ENCODE peak calls at places on chromosomes 3 and 15, in nine cellular contexts. One of them, this sample, is unnamed.
A peak's percentile ranks its signal among the peaks of the same experiment; 100 is the strongest.

GRCh38 chr3:57298041-57298440 is 5.6 kb upstream of the ASB14 start:
- DNase-seq in tibial artery: no peak
- DNase-seq in mesendoderm: peak; percentile 23
- DNase-seq in CD4-positive, alpha-beta memory T cell: no peak
- DNase-seq in stomach: peak; percentile 35
- DNase-seq in Karpas-422: no peak
- DNase-seq in CD8-positive, alpha-beta T cell: no peak
- DNase-seq in SJSA1: no peak
- DNase-seq in ovary: no peak
- DNase-seq in this sample: no peak

GRCh38 chr3:63067999-63068645 is 192.9 kb upstream of the CADPS start:
- DNase-seq in stomach: no peak
- DNase-seq in CD8-positive, alpha-beta T cell: no peak
- DNase-seq in tibial artery: no peak
- DNase-seq in Karpas-422: peak; percentile 79
- DNase-seq in mesendoderm: peak; percentile 75
- DNase-seq in ovary: no peak
- DNase-seq in CD4-positive, alpha-beta memory T cell: no peak
- DNase-seq in SJSA1: peak; percentile 40
- DNase-seq in this sample: no peak

GRCh38 chr3:146165370-146165769 is 4.4 kb upstream of the PLOD2 start:
- DNase-seq in Karpas-422: no peak
- DNase-seq in tibial artery: no peak
- DNase-seq in CD8-positive, alpha-beta T cell: no peak
- DNase-seq in mesendoderm: no peak
- DNase-seq in SJSA1: peak; percentile 64
- DNase-seq in ovary: no peak
- DNase-seq in stomach: no peak
- DNase-seq in CD4-positive, alpha-beta memory T cell: no peak
- DNase-seq in this sample: no peak

GRCh38 chr15:46304320-46304719 is 669.5 kb downstream of the SQOR start:
- DNase-seq in CD4-positive, alpha-beta memory T cell: no peak
- DNase-seq in stomach: no peak
- DNase-seq in CD8-positive, alpha-beta T cell: no peak
- DNase-seq in Karpas-422: peak; percentile 70
- DNase-seq in ovary: no peak
- DNase-seq in tibial artery: no peak
- DNase-seq in SJSA1: no peak
- DNase-seq in mesendoderm: peak; percentile 66
- DNase-seq in this sample: no peak

GRCh38 chr15:52113246-52113645 is 671 bp upstream of the BCL2L10 start:
- DNase-seq in Karpas-422: no peak
- DNase-seq in CD4-positive, alpha-beta memory T cell: no peak
- DNase-seq in SJSA1: no peak
- DNase-seq in ovary: no peak
- DNase-seq in stomach: no peak
- DNase-seq in mesendoderm: no peak
- DNase-seq in CD8-positive, alpha-beta T cell: no peak
- DNase-seq in tibial artery: no peak
- DNase-seq in this sample: no peak

GRCh38 chr3:18423401-18424212 is 1.5 kb downstream of the SATB1 start:
- DNase-seq in Karpas-422: peak; percentile 54
- DNase-seq in CD4-positive, alpha-beta memory T cell: no peak
- DNase-seq in SJSA1: no peak
- DNase-seq in stomach: peak; percentile 48
- DNase-seq in tibial artery: peak; percentile 67
- DNase-seq in ovary: peak; percentile 54
- DNase-seq in mesendoderm: peak; percentile 80
- DNase-seq in CD8-positive, alpha-beta T cell: peak; percentile 64
- DNase-seq in this sample: no peak

GRCh38 chr3:100766069-100766468 is 56.8 kb downstream of the TFG start:
- DNase-seq in mesendoderm: no peak
- DNase-seq in CD4-positive, alpha-beta memory T cell: no peak
- DNase-seq in ovary: no peak
- DNase-seq in tibial artery: no peak
- DNase-seq in Karpas-422: no peak
- DNase-seq in CD8-positive, alpha-beta T cell: no peak
- DNase-seq in stomach: no peak
- DNase-seq in SJSA1: no peak
- DNase-seq in this sample: no peak

GRCh38 chr3:39184081-39184967 is 8.1 kb downstream of the XIRP1 start:
- DNase-seq in SJSA1: no peak
- DNase-seq in stomach: no peak
- DNase-seq in CD4-positive, alpha-beta memory T cell: no peak
- DNase-seq in CD8-positive, alpha-beta T cell: no peak
- DNase-seq in tibial artery: no peak
- DNase-seq in Karpas-422: no peak
- DNase-seq in mesendoderm: no peak
- DNase-seq in ovary: no peak
- DNase-seq in this sample: no peak

GRCh38 chr3:29335438-29335837 is 54.6 kb downstream of the RBMS3 start:
- DNase-seq in CD4-positive, alpha-beta memory T cell: no peak
- DNase-seq in mesendoderm: peak; percentile 97
- DNase-seq in Karpas-422: no peak
- DNase-seq in stomach: peak; percentile 72
- DNase-seq in ovary: peak; percentile 56
- DNase-seq in SJSA1: peak; percentile 89
- DNase-seq in CD8-positive, alpha-beta T cell: no peak
- DNase-seq in tibial artery: peak; percentile 82
- DNase-seq in this sample: peak; percentile 85

GRCh38 chr3:119380697-119381096 is 82.7 kb downstream of the TMEM39A start:
- DNase-seq in SJSA1: no peak
- DNase-seq in ovary: no peak
- DNase-seq in mesendoderm: no peak
- DNase-seq in stomach: no peak
- DNase-seq in CD8-positive, alpha-beta T cell: no peak
- DNase-seq in Karpas-422: no peak
- DNase-seq in tibial artery: no peak
- DNase-seq in CD4-positive, alpha-beta memory T cell: no peak
- DNase-seq in this sample: no peak

GRCh38 chr15:85543741-85544155 is 163.3 kb downstream of the AKAP13 start:
- DNase-seq in SJSA1: no peak
- DNase-seq in mesendoderm: peak; percentile 39
- DNase-seq in Karpas-422: no peak
- DNase-seq in CD4-positive, alpha-beta memory T cell: peak; percentile 24
- DNase-seq in CD8-positive, alpha-beta T cell: peak; percentile 63
- DNase-seq in tibial artery: peak; percentile 78
- DNase-seq in ovary: peak; percentile 77
- DNase-seq in stomach: peak; percentile 86
- DNase-seq in this sample: peak; percentile 88

GRCh38 chr3:175266993-175267960 is 408.1 kb downstream of the NAALADL2 start:
- DNase-seq in stomach: no peak
- DNase-seq in ovary: no peak
- DNase-seq in tibial artery: no peak
- DNase-seq in CD8-positive, alpha-beta T cell: no peak
- DNase-seq in SJSA1: no peak
- DNase-seq in mesendoderm: no peak
- DNase-seq in Karpas-422: no peak
- DNase-seq in CD4-positive, alpha-beta memory T cell: no peak
- DNase-seq in this sample: no peak

GRCh38 chr3:192812736-192813383 is 85.5 kb upstream of the FGF12 start:
- DNase-seq in mesendoderm: peak; percentile 75
- DNase-seq in CD4-positive, alpha-beta memory T cell: no peak
- DNase-seq in Karpas-422: peak; percentile 71
- DNase-seq in ovary: no peak
- DNase-seq in CD8-positive, alpha-beta T cell: no peak
- DNase-seq in stomach: no peak
- DNase-seq in SJSA1: no peak
- DNase-seq in tibial artery: no peak
- DNase-seq in this sample: no peak

GRCh38 chr3:141237701-141238521 is 6.3 kb downstream of the PXYLP1 start:
- DNase-seq in mesendoderm: peak; percentile 28
- DNase-seq in CD8-positive, alpha-beta T cell: peak; percentile 55
- DNase-seq in Karpas-422: no peak
- DNase-seq in CD4-positive, alpha-beta memory T cell: no peak
- DNase-seq in SJSA1: no peak
- DNase-seq in stomach: peak; percentile 87
- DNase-seq in ovary: no peak
- DNase-seq in tibial artery: no peak
- DNase-seq in this sample: peak; percentile 79

GRCh38 chr3:33490641-33491241 is 50.5 kb upstream of the UBP1 start:
- DNase-seq in tibial artery: no peak
- DNase-seq in CD8-positive, alpha-beta T cell: no peak
- DNase-seq in Karpas-422: peak; percentile 96
- DNase-seq in ovary: no peak
- DNase-seq in CD4-positive, alpha-beta memory T cell: no peak
- DNase-seq in mesendoderm: no peak
- DNase-seq in SJSA1: no peak
- DNase-seq in stomach: peak; percentile 52
- DNase-seq in this sample: no peak

GRCh38 chr15:66675456-66675855 is 26.6 kb upstream of the SMAD6 start:
- DNase-seq in ovary: no peak
- DNase-seq in CD8-positive, alpha-beta T cell: no peak
- DNase-seq in mesendoderm: no peak
- DNase-seq in CD4-positive, alpha-beta memory T cell: no peak
- DNase-seq in stomach: no peak
- DNase-seq in SJSA1: no peak
- DNase-seq in Karpas-422: no peak
- DNase-seq in tibial artery: no peak
- DNase-seq in this sample: no peak
- H3K4me3 ChIP-seq in ovary: no peak overlapping the region
- H3K4me3 ChIP-seq in CD8-positive, alpha-beta T cell: no peak overlapping the region
- H3K4me3 ChIP-seq in mesendoderm: no peak overlapping the region
- H3K4me3 ChIP-seq in CD4-positive, alpha-beta memory T cell: no peak overlapping the region
- H3K4me3 ChIP-seq in stomach: no peak overlapping the region
- H3K4me3 ChIP-seq in SJSA1: no peak overlapping the region
- H3K4me3 ChIP-seq in Karpas-422: no peak overlapping the region
- H3K4me3 ChIP-seq in tibial artery: no peak overlapping the region
- H3K4me3 ChIP-seq in this sample: no peak overlapping the region

GRCh38 chr3:112121577-112122547 is 11.2 kb downstream of the GCSAM start:
- DNase-seq in tibial artery: no peak
- DNase-seq in CD8-positive, alpha-beta T cell: no peak
- DNase-seq in SJSA1: no peak
- DNase-seq in stomach: no peak
- DNase-seq in Karpas-422: peak; percentile 60
- DNase-seq in mesendoderm: no peak
- DNase-seq in CD4-positive, alpha-beta memory T cell: no peak
- DNase-seq in ovary: no peak
- DNase-seq in this sample: no peak

GRCh38 chr3:112122870-112123269 is 10.2 kb downstream of the GCSAM start:
- DNase-seq in SJSA1: no peak
- DNase-seq in ovary: no peak
- DNase-seq in CD4-positive, alpha-beta memory T cell: no peak
- DNase-seq in CD8-positive, alpha-beta T cell: no peak
- DNase-seq in tibial artery: no peak
- DNase-seq in Karpas-422: no peak
- DNase-seq in stomach: no peak
- DNase-seq in mesendoderm: no peak
- DNase-seq in this sample: no peak

GRCh38 chr3:112117826-112118571 is 15.0 kb downstream of the GCSAM start:
- DNase-seq in mesendoderm: peak; percentile 45
- DNase-seq in SJSA1: no peak
- DNase-seq in Karpas-422: peak; percentile 86
- DNase-seq in CD8-positive, alpha-beta T cell: no peak
- DNase-seq in stomach: no peak
- DNase-seq in tibial artery: no peak
- DNase-seq in ovary: no peak
- DNase-seq in CD4-positive, alpha-beta memory T cell: no peak
- DNase-seq in this sample: no peak

GRCh38 chr3:112119686-112120484 is 13.2 kb downstream of the GCSAM start:
- DNase-seq in SJSA1: no peak
- DNase-seq in CD4-positive, alpha-beta memory T cell: no peak
- DNase-seq in stomach: no peak
- DNase-seq in tibial artery: no peak
- DNase-seq in mesendoderm: no peak
- DNase-seq in ovary: no peak
- DNase-seq in Karpas-422: peak; percentile 51
- DNase-seq in CD8-positive, alpha-beta T cell: no peak
- DNase-seq in this sample: no peak

DNA sequence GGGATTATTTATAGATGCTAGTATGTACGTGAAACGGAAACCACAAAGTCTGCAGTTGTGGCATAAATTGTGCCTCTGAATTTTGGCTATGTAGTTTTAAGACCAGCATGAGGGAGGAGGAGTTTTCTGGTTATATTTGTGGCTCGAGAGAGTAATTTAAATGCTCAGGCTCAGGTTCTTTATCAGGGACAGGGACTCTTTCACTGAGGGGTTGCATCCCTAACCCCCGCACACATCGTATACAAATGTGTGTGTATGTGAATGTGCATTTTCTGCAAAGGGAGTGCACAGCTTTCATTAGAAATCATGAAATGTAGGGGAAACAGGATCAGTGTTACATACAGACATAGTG is 12.6 kb downstream of the GCSAM start:
- DNase-seq in SJSA1: no peak
- DNase-seq in ovary: no peak
- DNase-seq in CD8-positive, alpha-beta T cell: no peak
- DNase-seq in Karpas-422: peak; percentile 72
- DNase-seq in CD4-positive, alpha-beta memory T cell: no peak
- DNase-seq in stomach: no peak
- DNase-seq in tibial artery: no peak
- DNase-seq in mesendoderm: no peak
- DNase-seq in this sample: no peak
- H3K4me1 ChIP-seq in SJSA1: no peaks in the 10 kb centered on the region
- H3K4me1 ChIP-seq in ovary: no peaks in the 10 kb centered on the region
- H3K4me1 ChIP-seq in CD8-positive, alpha-beta T cell: peaks cover 28% of the 10 kb centered on the region
- H3K4me1 ChIP-seq in Karpas-422: peaks cover 99% of the 10 kb centered on the region
- H3K4me1 ChIP-seq in CD4-positive, alpha-beta memory T cell: peaks cover 36% of the 10 kb centered on the region
- H3K4me1 ChIP-seq in stomach: peaks cover 8% of the 10 kb centered on the region
- H3K4me1 ChIP-seq in tibial artery: no peaks in the 10 kb centered on the region
- H3K4me1 ChIP-seq in mesendoderm: peaks cover 5% of the 10 kb centered on the region
- H3K4me1 ChIP-seq in this sample: no peaks in the 10 kb centered on the region

GRCh38 chr3:15056676-15057404 is 8.3 kb downstream of the MRPS25 start:
- DNase-seq in tibial artery: no peak
- DNase-seq in SJSA1: no peak
- DNase-seq in Karpas-422: no peak
- DNase-seq in mesendoderm: no peak
- DNase-seq in CD4-positive, alpha-beta memory T cell: no peak
- DNase-seq in stomach: no peak
- DNase-seq in CD8-positive, alpha-beta T cell: no peak
- DNase-seq in ovary: no peak
- DNase-seq in this sample: no peak
- H3K36me3 ChIP-seq in tibial artery: peaks cover 52% of the 10 kb centered on the region
- H3K36me3 ChIP-seq in SJSA1: peaks cover 34% of the 10 kb centered on the region
- H3K36me3 ChIP-seq in Karpas-422: peaks cover 50% of the 10 kb centered on the region
- H3K36me3 ChIP-seq in mesendoderm: peaks cover 8% of the 10 kb centered on the region
- H3K36me3 ChIP-seq in CD4-positive, alpha-beta memory T cell: peaks cover 12% of the 10 kb centered on the region
- H3K36me3 ChIP-seq in stomach: peaks cover 61% of the 10 kb centered on the region
- H3K36me3 ChIP-seq in CD8-positive, alpha-beta T cell: peaks cover 21% of the 10 kb centered on the region
- H3K36me3 ChIP-seq in ovary: no peaks in the 10 kb centered on the region
- H3K36me3 ChIP-seq in this sample: peaks cover 55% of the 10 kb centered on the region

DNA sequence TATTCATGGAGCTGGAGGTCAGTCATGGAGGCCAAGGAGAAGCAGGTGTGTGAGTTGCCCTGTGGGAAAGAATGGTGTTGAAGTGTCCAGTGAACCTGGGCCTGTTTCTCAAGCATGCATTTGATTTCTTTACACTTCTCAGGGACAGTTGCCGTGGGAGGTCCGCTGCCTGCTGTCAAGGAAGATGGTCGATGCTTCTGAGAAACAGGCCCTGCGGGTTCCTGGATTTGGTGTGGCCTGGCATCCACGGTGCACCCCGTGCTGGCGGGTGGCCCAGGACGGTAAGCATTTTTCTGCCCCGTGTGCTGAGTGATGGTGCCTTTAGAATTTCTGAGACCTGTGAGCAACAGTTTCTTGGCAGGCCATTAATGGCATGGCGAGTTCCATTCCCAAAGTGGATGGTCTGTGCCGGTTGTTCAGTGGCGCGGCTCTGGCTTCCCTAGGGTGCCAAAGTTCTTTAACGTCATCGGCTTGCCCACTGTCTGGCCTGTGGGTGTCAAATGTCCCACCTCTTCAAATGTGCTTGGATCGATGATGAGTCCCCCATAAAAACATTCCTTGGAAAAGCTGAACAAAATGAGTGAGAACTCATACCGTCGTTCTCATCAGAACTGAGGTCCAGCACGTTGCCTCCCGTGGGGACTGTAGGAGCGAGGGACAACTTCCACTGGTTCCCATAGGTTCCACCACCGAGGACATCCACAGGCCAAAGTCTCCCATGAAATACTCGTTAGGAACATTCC is 107.2 kb downstream of the SNRPN start:
- DNase-seq in stomach: no peak
- DNase-seq in tibial artery: peak; percentile 50
- DNase-seq in CD8-positive, alpha-beta T cell: no peak
- DNase-seq in ovary: peak; percentile 12
- DNase-seq in Karpas-422: no peak
- DNase-seq in CD4-positive, alpha-beta memory T cell: no peak
- DNase-seq in mesendoderm: no peak
- DNase-seq in SJSA1: peak; percentile 12
- DNase-seq in this sample: no peak
- H3K4me3 ChIP-seq in stomach: no peak overlapping the region
- H3K4me3 ChIP-seq in tibial artery: no peak overlapping the region
- H3K4me3 ChIP-seq in CD8-positive, alpha-beta T cell: peak overlapping the region; percentile 18
- H3K4me3 ChIP-seq in ovary: no peak overlapping the region
- H3K4me3 ChIP-seq in Karpas-422: no peak overlapping the region
- H3K4me3 ChIP-seq in CD4-positive, alpha-beta memory T cell: peak overlapping the region; percentile 21
- H3K4me3 ChIP-seq in mesendoderm: peak overlapping the region; percentile 43
- H3K4me3 ChIP-seq in SJSA1: no peak overlapping the region
- H3K4me3 ChIP-seq in this sample: no peak overlapping the region